ENCODE peak calls at places on chromosomes 11 and 22, in seven cellular contexts. One of them, this sample, is unnamed.
A peak's percentile ranks its signal among the peaks of the same experiment; 100 is the strongest.

GRCh38 chr22:26234267-26234666 is 65.0 kb downstream of the SEZ6L start:
- DNase-seq in EH: no peak
- DNase-seq in hypothalamus: no peak
- DNase-seq in WERI-Rb-1: no peak
- DNase-seq in nephron progenitor cell: no peak
- DNase-seq in SW 1271: no peak
- DNase-seq in T-helper 17 cell: no peak
- DNase-seq in this sample: no peak

GRCh38 chr11:93067881-93068390 is 98.5 kb downstream of the MTNR1B start:
- DNase-seq in EH: no peak
- DNase-seq in hypothalamus: no peak
- DNase-seq in WERI-Rb-1: no peak
- DNase-seq in nephron progenitor cell: no peak
- DNase-seq in SW 1271: no peak
- DNase-seq in T-helper 17 cell: no peak
- DNase-seq in this sample: no peak

GRCh38 chr22:36640106-36640672 is 63.4 kb downstream of the CACNG2 start:
- DNase-seq in EH: no peak
- DNase-seq in hypothalamus: no peak
- DNase-seq in WERI-Rb-1: no peak
- DNase-seq in nephron progenitor cell: no peak
- DNase-seq in SW 1271: no peak
- DNase-seq in T-helper 17 cell: no peak
- DNase-seq in this sample: no peak

GRCh38 chr11:27040302-27041115 is at the start of gene BBOX1:
- DNase-seq in EH: no peak
- DNase-seq in hypothalamus: no peak
- DNase-seq in WERI-Rb-1: no peak
- DNase-seq in nephron progenitor cell: no peak
- DNase-seq in SW 1271: no peak
- DNase-seq in T-helper 17 cell: no peak
- DNase-seq in this sample: no peak

GRCh38 chr11:84398017-84398626 is 1112.0 kb upstream of the CCDC90B start:
- DNase-seq in EH: no peak
- DNase-seq in hypothalamus: no peak
- DNase-seq in WERI-Rb-1: peak; percentile 47
- DNase-seq in nephron progenitor cell: no peak
- DNase-seq in SW 1271: no peak
- DNase-seq in T-helper 17 cell: no peak
- DNase-seq in this sample: peak; percentile 61

GRCh38 chr11:6705905-6706535 is 22.9 kb upstream of the MRPL17 start:
- DNase-seq in EH: peak; percentile 72
- DNase-seq in hypothalamus: no peak
- DNase-seq in WERI-Rb-1: peak; percentile 39
- DNase-seq in nephron progenitor cell: peak; percentile 65
- DNase-seq in SW 1271: no peak
- DNase-seq in T-helper 17 cell: peak; percentile 22
- DNase-seq in this sample: peak; percentile 66

GRCh38 chr11:119470316-119471266 is 47.6 kb upstream of the THY1 start:
- DNase-seq in EH: peak; percentile 91
- DNase-seq in hypothalamus: no peak
- DNase-seq in WERI-Rb-1: no peak
- DNase-seq in nephron progenitor cell: no peak
- DNase-seq in SW 1271: no peak
- DNase-seq in T-helper 17 cell: no peak
- DNase-seq in this sample: peak; percentile 46

GRCh38 chr11:102239906-102240305 is 77.4 kb upstream of the BIRC3 start:
- DNase-seq in EH: no peak
- DNase-seq in hypothalamus: no peak
- DNase-seq in WERI-Rb-1: no peak
- DNase-seq in nephron progenitor cell: no peak
- DNase-seq in SW 1271: no peak
- DNase-seq in T-helper 17 cell: no peak
- DNase-seq in this sample: no peak

GRCh38 chr22:35480627-35481565 is 59.7 kb upstream of the RASD2 start:
- DNase-seq in EH: peak; percentile 35
- DNase-seq in hypothalamus: no peak
- DNase-seq in WERI-Rb-1: no peak
- DNase-seq in nephron progenitor cell: no peak
- DNase-seq in SW 1271: no peak
- DNase-seq in T-helper 17 cell: no peak
- DNase-seq in this sample: peak; percentile 13

GRCh38 chr11:112177610-112178009 is 2.3 kb downstream of the BCO2 start:
- DNase-seq in EH: no peak
- DNase-seq in hypothalamus: no peak
- DNase-seq in WERI-Rb-1: no peak
- DNase-seq in nephron progenitor cell: no peak
- DNase-seq in SW 1271: no peak
- DNase-seq in T-helper 17 cell: no peak
- DNase-seq in this sample: no peak

GRCh38 chr11:113289341-113290187 is 24.8 kb upstream of the TTC12 start:
- DNase-seq in EH: peak; percentile 64
- DNase-seq in hypothalamus: peak; percentile 46
- DNase-seq in WERI-Rb-1: peak; percentile 64
- DNase-seq in nephron progenitor cell: peak; percentile 82
- DNase-seq in SW 1271: no peak
- DNase-seq in T-helper 17 cell: peak; percentile 61
- DNase-seq in this sample: peak; percentile 81

GRCh38 chr22:35198738-35199137 is 58.6 kb upstream of the HMGXB4 start:
- DNase-seq in EH: no peak
- DNase-seq in hypothalamus: no peak
- DNase-seq in WERI-Rb-1: no peak
- DNase-seq in nephron progenitor cell: no peak
- DNase-seq in SW 1271: no peak
- DNase-seq in T-helper 17 cell: no peak
- DNase-seq in this sample: no peak

GRCh38 chr22:29328055-29328454 is 12.6 kb upstream of the RASL10A start:
- DNase-seq in EH: no peak
- DNase-seq in hypothalamus: no peak
- DNase-seq in WERI-Rb-1: no peak
- DNase-seq in nephron progenitor cell: no peak
- DNase-seq in SW 1271: no peak
- DNase-seq in T-helper 17 cell: no peak
- DNase-seq in this sample: no peak

GRCh38 chr22:46336119-46337078 is 885 bp downstream of the TRMU start:
- DNase-seq in EH: peak; percentile 37
- DNase-seq in hypothalamus: no peak
- DNase-seq in WERI-Rb-1: peak; percentile 30
- DNase-seq in nephron progenitor cell: peak; percentile 53
- DNase-seq in SW 1271: no peak
- DNase-seq in T-helper 17 cell: no peak
- DNase-seq in this sample: peak; percentile 25

GRCh38 chr11:64161037-64161436 is 4.9 kb downstream of the MACROD1 start:
- DNase-seq in EH: no peak
- DNase-seq in hypothalamus: no peak
- DNase-seq in WERI-Rb-1: no peak
- DNase-seq in nephron progenitor cell: no peak
- DNase-seq in SW 1271: no peak
- DNase-seq in T-helper 17 cell: no peak
- DNase-seq in this sample: no peak

GRCh38 chr11:118016094-118016493 is 29.9 kb downstream of the IL10RA start:
- DNase-seq in EH: no peak
- DNase-seq in hypothalamus: no peak
- DNase-seq in WERI-Rb-1: no peak
- DNase-seq in nephron progenitor cell: no peak
- DNase-seq in SW 1271: no peak
- DNase-seq in T-helper 17 cell: no peak
- DNase-seq in this sample: no peak

GRCh38 chr11:93888026-93888425 is 37.6 kb upstream of the VSTM5 start:
- DNase-seq in EH: no peak
- DNase-seq in hypothalamus: no peak
- DNase-seq in WERI-Rb-1: no peak
- DNase-seq in nephron progenitor cell: no peak
- DNase-seq in SW 1271: no peak
- DNase-seq in T-helper 17 cell: no peak
- DNase-seq in this sample: no peak

GRCh38 chr22:45626198-45626651 is 45.4 kb upstream of the ATXN10 start:
- DNase-seq in EH: no peak
- DNase-seq in hypothalamus: no peak
- DNase-seq in WERI-Rb-1: no peak
- DNase-seq in nephron progenitor cell: no peak
- DNase-seq in SW 1271: no peak
- DNase-seq in T-helper 17 cell: no peak
- DNase-seq in this sample: no peak

GRCh38 chr22:22848364-22848866 is 39.2 kb upstream of the IGLL5 start:
- DNase-seq in EH: peak; percentile 54
- DNase-seq in hypothalamus: no peak
- DNase-seq in WERI-Rb-1: peak; percentile 83
- DNase-seq in nephron progenitor cell: peak; percentile 79
- DNase-seq in SW 1271: no peak
- DNase-seq in T-helper 17 cell: peak; percentile 69
- DNase-seq in this sample: peak; percentile 65

GRCh38 chr11:103488021-103488420 is 378.8 kb downstream of the DYNC2H1 start:
- DNase-seq in EH: no peak
- DNase-seq in hypothalamus: no peak
- DNase-seq in WERI-Rb-1: no peak
- DNase-seq in nephron progenitor cell: no peak
- DNase-seq in SW 1271: no peak
- DNase-seq in T-helper 17 cell: no peak
- DNase-seq in this sample: no peak

GRCh38 chr22:30305906-30306628 is 16.8 kb upstream of the CASTOR1 start:
- DNase-seq in EH: no peak
- DNase-seq in hypothalamus: no peak
- DNase-seq in WERI-Rb-1: no peak
- DNase-seq in nephron progenitor cell: no peak
- DNase-seq in SW 1271: no peak
- DNase-seq in T-helper 17 cell: no peak
- DNase-seq in this sample: no peak

GRCh38 chr11:90774727-90775572 is 552.1 kb upstream of the CHORDC1 start:
- DNase-seq in EH: no peak
- DNase-seq in hypothalamus: no peak
- DNase-seq in WERI-Rb-1: peak; percentile 95
- DNase-seq in nephron progenitor cell: peak; percentile 7
- DNase-seq in SW 1271: no peak
- DNase-seq in T-helper 17 cell: no peak
- DNase-seq in this sample: peak; percentile 85

GRCh38 chr22:49764151-49764581 is 63.5 kb downstream of the BRD1 start:
- DNase-seq in EH: no peak
- DNase-seq in hypothalamus: no peak
- DNase-seq in WERI-Rb-1: no peak
- DNase-seq in nephron progenitor cell: no peak
- DNase-seq in SW 1271: no peak
- DNase-seq in T-helper 17 cell: no peak
- DNase-seq in this sample: no peak

GRCh38 chr11:3123316-3123715 is 41.8 kb downstream of the OSBPL5 start:
- DNase-seq in EH: no peak
- DNase-seq in hypothalamus: no peak
- DNase-seq in WERI-Rb-1: no peak
- DNase-seq in nephron progenitor cell: no peak
- DNase-seq in SW 1271: no peak
- DNase-seq in T-helper 17 cell: no peak
- DNase-seq in this sample: no peak

GRCh38 chr11:117387992-117388765 is 60.5 kb downstream of the CEP164 start:
- DNase-seq in EH: peak; percentile 83
- DNase-seq in hypothalamus: no peak
- DNase-seq in WERI-Rb-1: no peak
- DNase-seq in nephron progenitor cell: no peak
- DNase-seq in SW 1271: no peak
- DNase-seq in T-helper 17 cell: no peak
- DNase-seq in this sample: no peak

GRCh38 chr11:128022007-128022368 is 565.4 kb downstream of the ETS1 start:
- DNase-seq in EH: peak; percentile 75
- DNase-seq in hypothalamus: no peak
- DNase-seq in WERI-Rb-1: no peak
- DNase-seq in nephron progenitor cell: no peak
- DNase-seq in SW 1271: no peak
- DNase-seq in T-helper 17 cell: no peak
- DNase-seq in this sample: no peak

GRCh38 chr11:125262194-125262824 is 97.8 kb downstream of the PKNOX2 start:
- DNase-seq in EH: no peak
- DNase-seq in hypothalamus: no peak
- DNase-seq in WERI-Rb-1: no peak
- DNase-seq in nephron progenitor cell: no peak
- DNase-seq in SW 1271: no peak
- DNase-seq in T-helper 17 cell: no peak
- DNase-seq in this sample: peak; percentile 19

This sample was measured in NCI-H82.